ENCODE peak calls at places on chromosomes 12 and 14, in nine cellular contexts. O is MCF 10A, Q is uterus, I is progenitor cell of endocrine pancreas, Y is testis, P is BJ, X is ovary, D is lower lobe of right lung, E is HCT116. H is an unnamed sample.

GRCh38 chr14:50343424-50343823 is 31.3 kb downstream of the DMAC2L start:
- DNase-seq in E (no peak), Q (no peak), Y (no peak), I (no peak), X (no peak), P (no peak), D (no peak), O (no peak), H (no peak)

GRCh38 chr14:64235652-64236640 is 58.2 kb downstream of the ESR2 start:
- DNase-seq in P (no peak), X (no peak), O (no peak), D (no peak), E (no peak), I (no peak), Y (no peak), Q (no peak), H (no peak)

GRCh38 chr14:61527325-61528100 is 167.8 kb upstream of the HIF1A start:
- DNase-seq in Q (no peak), E (no peak), D (no peak), Y (peak), P (no peak), I (no peak), O (peak), X (peak), H (no peak)

GRCh38 chr12:131949431-131950181 is at the start of gene EP400:
- DNase-seq in Y (peak), D (peak), I (peak), Q (peak), E (peak), O (peak), X (peak), P (peak), H (peak)

GRCh38 chr12:103279444-103279843 is 216.3 kb downstream of the C12orf42 start:
- DNase-seq in I (no peak), Q (no peak), O (no peak), D (no peak), P (no peak), Y (no peak), E (no peak), X (no peak), H (no peak)

GRCh38 chr14:103854822-103855733 is 7.7 kb upstream of the PPP1R13B start:
- DNase-seq in O (peak), D (peak), Q (no peak), Y (no peak), E (no peak), P (no peak), I (peak), X (no peak), H (peak)

GRCh38 chr14:74667758-74668157 is 45.1 kb downstream of the AREL1 start:
- DNase-seq in O (no peak), Q (no peak), D (no peak), P (peak), I (no peak), X (no peak), E (no peak), Y (no peak), H (no peak)

GRCh38 chr14:95238674-95239313 is 80.9 kb downstream of the CLMN start:
- DNase-seq in O (no peak), I (no peak), D (no peak), Q (no peak), X (no peak), P (no peak), E (no peak), Y (no peak), H (no peak)

GRCh38 chr12:42039146-42039545 is 105.5 kb downstream of the GXYLT1 start:
- DNase-seq in O (peak), Y (no peak), Q (no peak), D (no peak), X (no peak), P (no peak), E (peak), I (no peak), H (no peak)

GRCh38 chr14:63773504-63773903 is 45.6 kb upstream of the SGPP1 start:
- DNase-seq in O (peak), I (no peak), D (no peak), E (no peak), X (no peak), P (no peak), Y (no peak), Q (no peak), H (no peak)

GRCh38 chr14:103341250-103342129 is 7.5 kb downstream of the EIF5 start:
- DNase-seq in O (no peak), E (no peak), Q (no peak), D (no peak), P (no peak), I (no peak), Y (no peak), X (no peak), H (no peak)

GRCh38 chr12:70983692-70984091 is 63.2 kb upstream of the PTPRR start:
- DNase-seq in D (no peak), P (no peak), E (no peak), O (no peak), I (no peak), Q (no peak), Y (no peak), X (no peak), H (no peak)

GRCh38 chr14:75229923-75230792 is 48.5 kb upstream of the FOS start:
- DNase-seq in E (peak), O (peak), Y (peak), X (no peak), D (peak), P (no peak), Q (no peak), I (no peak), H (no peak)

GRCh38 chr12:115417610-115418009 is 733.6 kb upstream of the TBX3 start:
- DNase-seq in Y (no peak), E (no peak), D (no peak), X (no peak), I (no peak), Q (no peak), P (no peak), O (no peak), H (no peak)

DNA sequence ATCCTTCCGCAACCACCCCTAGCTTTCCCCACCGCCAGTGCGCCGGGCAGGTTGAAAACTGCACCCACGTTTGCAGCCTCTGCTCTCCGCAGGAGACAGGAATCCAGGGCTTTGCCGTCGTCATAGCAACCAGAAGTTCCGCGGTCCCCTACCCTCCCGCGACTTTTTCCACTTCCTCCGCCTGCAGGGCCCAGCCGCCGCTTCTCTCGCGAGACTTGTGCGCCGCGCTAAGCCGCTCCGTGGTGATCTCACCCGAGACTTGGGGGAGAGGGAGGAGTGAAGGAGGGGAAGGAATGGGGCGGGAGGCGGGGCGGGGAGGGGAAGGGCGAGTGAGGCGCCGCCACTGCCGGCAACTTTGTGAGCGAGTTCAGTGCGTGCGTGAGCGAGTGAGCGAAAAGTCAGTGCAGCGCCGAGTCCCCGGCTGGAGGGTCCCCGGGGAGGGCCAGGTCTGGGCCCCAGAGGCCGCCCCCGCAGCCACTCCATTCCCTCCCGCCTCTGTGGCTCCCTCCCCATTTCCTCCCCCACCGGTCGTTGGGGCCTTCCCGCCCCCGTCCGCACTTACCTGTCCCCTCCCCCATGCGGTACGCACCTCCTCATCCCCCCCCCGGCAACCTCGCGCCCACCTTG is 413.0 kb downstream of the PCNX1 start:
- DNase-seq in E (peak), D (peak), I (peak), Q (peak), X (peak), O (peak), P (peak), Y (peak), H (peak)
- TF ChIP-seq CTCF in E (no peak), D (no peak), I (no peak), Q (no peak), X (no peak), O (no peak), P (no peak), Y (no peak), H (no peak)

DNA sequence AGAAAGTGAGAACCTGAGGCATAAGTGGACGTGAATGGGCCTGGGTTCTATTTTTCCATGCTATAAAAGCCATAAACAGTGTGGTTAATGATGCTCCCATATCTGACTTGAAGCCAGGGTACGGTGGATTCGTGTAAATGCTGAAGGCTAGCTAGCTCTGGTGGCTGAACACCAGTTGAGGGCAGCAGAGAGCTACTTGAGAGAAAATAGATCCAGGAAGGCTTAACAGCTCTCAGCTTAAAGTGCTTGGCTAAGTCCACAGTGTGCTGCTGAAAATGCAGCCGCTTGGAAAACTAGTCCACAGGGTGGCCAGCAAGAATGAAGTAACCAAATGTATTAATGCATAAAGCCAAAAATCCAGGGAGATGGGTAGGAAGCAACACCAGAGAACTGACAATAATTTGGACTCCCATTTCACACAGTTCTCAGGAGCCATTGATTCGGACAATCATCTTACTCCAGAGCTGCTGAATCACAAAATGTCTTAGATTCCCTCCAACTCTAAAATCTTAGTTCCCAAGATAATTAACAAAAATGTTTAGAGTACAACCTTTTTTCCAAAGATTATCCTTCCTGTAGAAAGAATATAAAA is 15.0 kb upstream of the FOXG1 start:
- DNase-seq in Y (peak), I (peak), P (peak), D (no peak), O (peak), E (peak), Q (no peak), X (no peak), H (peak)
- TF ChIP-seq CTCF in Y (peak), I (peak), P (peak), D (peak), O (peak), E (peak), Q (peak), X (no peak), H (peak)

DNA sequence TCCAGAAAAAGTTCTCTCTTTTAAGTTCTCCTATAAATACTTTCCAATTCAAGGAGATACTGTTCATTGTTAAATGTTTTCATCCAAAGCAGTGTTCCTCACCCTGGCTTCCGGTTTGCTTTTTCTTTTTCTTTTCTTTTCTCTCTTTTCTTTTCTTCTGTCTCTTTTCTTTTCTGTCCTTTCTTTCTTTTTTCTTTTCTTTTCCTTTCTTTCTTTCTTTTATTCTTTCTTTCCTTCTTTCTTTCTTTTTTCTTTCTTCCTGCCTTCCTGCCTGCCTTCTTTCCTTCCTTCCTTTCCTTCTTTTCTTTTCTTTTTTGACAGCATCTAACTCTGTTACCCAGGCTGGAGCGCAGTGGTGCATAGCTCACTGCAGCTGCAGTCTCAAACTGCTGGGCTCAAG is 75.8 kb downstream of the PPM1A start:
- DNase-seq in E (no peak), P (no peak), X (no peak), I (no peak), O (no peak), Q (no peak), Y (no peak), D (no peak), H (no peak)
- TF ChIP-seq CTCF in E (no peak), P (no peak), X (no peak), I (no peak), O (no peak), Q (no peak), Y (no peak), D (no peak), H (no peak)

GRCh38 chr12:96989916-96990315 is 82.9 kb downstream of the NEDD1 start:
- DNase-seq in Y (no peak), X (no peak), P (no peak), E (peak), Q (no peak), I (no peak), D (no peak), O (peak), H (peak)
- TF ChIP-seq CTCF in Y (no peak), X (no peak), P (no peak), E (peak), Q (no peak), I (peak), D (no peak), O (peak), H (peak)

DNA sequence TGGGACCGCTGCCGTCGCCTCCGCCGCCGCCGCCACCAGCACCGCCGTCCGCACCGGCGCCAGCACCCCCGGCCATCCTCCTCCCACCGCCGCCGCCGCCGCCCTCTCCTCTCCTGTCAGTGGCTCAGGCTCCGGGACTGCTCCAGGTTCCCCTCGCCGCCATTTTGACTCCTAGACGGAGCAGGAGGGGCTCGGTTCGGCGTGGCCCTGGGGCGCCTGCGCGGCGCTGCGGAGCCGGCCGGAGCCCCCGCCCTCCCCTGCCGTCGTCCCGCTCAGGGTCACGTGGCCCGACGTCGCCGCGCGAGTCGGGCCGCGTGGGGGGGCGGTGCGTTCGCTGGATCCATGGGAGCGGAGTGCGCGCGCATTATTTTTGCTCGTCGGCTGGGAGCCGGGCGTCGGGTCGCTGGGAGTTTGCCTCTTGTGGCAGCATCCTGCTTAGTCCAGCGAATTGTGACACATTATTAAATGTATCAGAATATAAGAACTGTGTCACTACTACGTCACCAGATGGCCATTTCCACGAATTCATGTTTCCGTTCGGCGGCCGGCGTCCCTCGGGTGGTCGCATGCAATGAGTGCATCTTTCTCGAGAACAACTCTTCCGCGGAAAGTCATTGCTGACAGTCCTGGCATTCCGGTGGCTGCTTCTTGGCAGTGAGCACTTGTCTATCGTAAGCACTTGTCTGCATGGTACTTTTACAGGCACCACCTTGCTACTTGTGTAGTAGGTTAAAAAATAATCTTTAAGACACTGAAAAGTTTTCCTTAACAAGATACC is at the start of gene BTBD7:
- DNase-seq in Q (peak), I (peak), D (peak), Y (peak), O (peak), P (peak), E (peak), X (peak), H (peak)
- TF ChIP-seq CTCF in Q (no peak), I (peak), D (peak), Y (peak), O (no peak), P (peak), E (no peak), X (peak), H (no peak)